ENCODE peak calls at places on chromosome 7, in nine cellular contexts. B, H, L, C, U, Q, S, P and N are unnamed samples.
A peak's percentile ranks its signal among the peaks of the same experiment; 100 is the strongest.

GRCh38 chr7:134515569-134516468 is 11.5 kb upstream of the AKR1B10 start:
- DNase-seq in H (no peak), B (no peak), P (no peak), L (peak; percentile 87), C (no peak), U (no peak), S (peak; percentile 97), Q (no peak), N (no peak)

GRCh38 chr7:130277763-130278643 is 11.3 kb downstream of the CPA2 start:
- DNase-seq in Q (peak; percentile 57), P (peak; percentile 87), S (peak; percentile 79), U (peak; percentile 57), C (no peak), H (no peak), B (no peak), L (peak; percentile 70), N (no peak)

GRCh38 chr7:22329816-22330524 is 27.0 kb downstream of the RAPGEF5 start:
- DNase-seq in Q (no peak), U (no peak), C (no peak), P (no peak), H (no peak), B (no peak), L (no peak), S (no peak), N (no peak)

GRCh38 chr7:154304231-154304630 is 252.0 kb downstream of the DPP6 start:
- DNase-seq in S (no peak), L (no peak), Q (no peak), P (peak; percentile 47), B (no peak), H (no peak), C (no peak), U (no peak), N (no peak)

GRCh38 chr7:45962861-45963260 is 41.8 kb upstream of the IGFBP3 start:
- DNase-seq in C (no peak), B (no peak), H (no peak), L (no peak), P (peak; percentile 27), U (no peak), S (no peak), Q (no peak), N (no peak)

GRCh38 chr7:123271231-123271630 is 71.5 kb upstream of the SLC13A1 start:
- DNase-seq in P (no peak), H (no peak), U (no peak), B (no peak), S (peak; percentile 51), Q (no peak), L (peak; percentile 29), C (no peak), N (no peak)

GRCh38 chr7:73937014-73937413 is 76.1 kb downstream of the TMEM270 start:
- DNase-seq in P (no peak), H (no peak), U (no peak), L (peak; percentile 12), C (no peak), B (no peak), Q (no peak), S (peak; percentile 57), N (no peak)

GRCh38 chr7:38630720-38631673 is at the start of gene AMPH:
- DNase-seq in B (no peak), S (peak; percentile 11), H (no peak), P (peak; percentile 93), Q (peak; percentile 74), C (no peak), U (peak; percentile 22), L (peak; percentile 62), N (no peak)

GRCh38 chr7:7539711-7540110 is 4.0 kb upstream of the COL28A1 start:
- DNase-seq in L (no peak), B (no peak), S (no peak), Q (no peak), C (no peak), P (no peak), H (no peak), U (no peak), N (no peak)

GRCh38 chr7:121494531-121494930 is 98.4 kb upstream of the FAM3C start:
- DNase-seq in Q (no peak), H (no peak), U (no peak), P (no peak), S (peak; percentile 30), L (peak; percentile 23), B (no peak), C (no peak), N (no peak)

GRCh38 chr7:154672659-154673415 is 330.1 kb downstream of the PAXIP1 start:
- DNase-seq in H (no peak), Q (no peak), P (no peak), B (no peak), L (peak; percentile 66), U (no peak), C (no peak), S (no peak), N (no peak)

GRCh38 chr7:15801041-15801440 is 114.6 kb upstream of the MEOX2 start:
- DNase-seq in Q (no peak), C (no peak), L (peak; percentile 13), B (no peak), U (no peak), S (no peak), P (no peak), H (no peak), N (no peak)

GRCh38 chr7:18655969-18656761 is 160.6 kb downstream of the HDAC9 start:
- DNase-seq in L (no peak), S (no peak), Q (no peak), U (no peak), H (no peak), C (no peak), B (no peak), P (no peak), N (no peak)

GRCh38 chr7:135745702-135746312 is 2.8 kb downstream of the FAM180A start:
- DNase-seq in L (peak; percentile 99), P (no peak), U (peak; percentile 91), Q (peak; percentile 57), B (no peak), S (peak; percentile 99), C (no peak), H (no peak), N (no peak)

GRCh38 chr7:65462148-65462716 is 88.6 kb downstream of the ZNF92 start:
- DNase-seq in S (peak; percentile 39), U (no peak), P (no peak), H (no peak), L (no peak), B (no peak), Q (no peak), C (no peak), N (no peak)

GRCh38 chr7:123327661-123328060 is 127.9 kb upstream of the SLC13A1 start:
- DNase-seq in C (no peak), P (no peak), U (no peak), H (no peak), B (no peak), Q (no peak), L (no peak), S (no peak), N (no peak)

GRCh38 chr7:16491148-16491547 is 25.6 kb upstream of the SOSTDC1 start:
- DNase-seq in L (peak; percentile 10), P (no peak), B (no peak), C (no peak), U (no peak), S (no peak), Q (no peak), H (no peak), N (no peak)

GRCh38 chr7:28807396-28807994 is 150.6 kb downstream of the TRIL start:
- DNase-seq in U (no peak), B (no peak), L (peak; percentile 64), S (no peak), Q (no peak), P (no peak), H (no peak), C (no peak), N (no peak)

GRCh38 chr7:147805996-147806576 is 784.5 kb upstream of the C7orf33 start:
- DNase-seq in H (no peak), B (no peak), C (no peak), U (no peak), L (no peak), Q (no peak), P (no peak), S (no peak), N (no peak)

GRCh38 chr7:112232212-112232978 is 25.9 kb downstream of the ZNF277 start:
- DNase-seq in P (no peak), Q (no peak), H (no peak), B (no peak), C (no peak), L (no peak), U (no peak), S (no peak), N (no peak)

GRCh38 chr7:139231513-139232376 is 708 bp downstream of the UBN2 start:
- DNase-seq in S (peak; percentile 25), C (peak; percentile 8), B (no peak), U (peak; percentile 59), Q (peak; percentile 33), H (peak; percentile 6), L (peak; percentile 34), P (peak; percentile 76), N (peak; percentile 58)

GRCh38 chr7:102153586-102153948 is 133.1 kb upstream of the SH2B2 start:
- DNase-seq in P (no peak), H (no peak), L (no peak), C (no peak), Q (no peak), S (no peak), U (no peak), B (no peak), N (no peak)

GRCh38 chr7:2717293-2717904 is 29.4 kb downstream of the AMZ1 start:
- DNase-seq in C (no peak), B (no peak), U (no peak), Q (peak; percentile 61), P (peak; percentile 39), S (peak; percentile 54), H (no peak), L (no peak), N (no peak)

GRCh38 chr7:44145419-44145968 is 4.4 kb upstream of the MYL7 start:
- DNase-seq in P (peak; percentile 68), C (peak; percentile 17), L (peak; percentile 38), Q (no peak), S (no peak), B (no peak), U (peak; percentile 15), H (peak; percentile 27), N (peak; percentile 60)

GRCh38 chr7:142690554-142691182 is 58.6 kb upstream of the PRSS1 start:
- DNase-seq in P (no peak), S (no peak), U (no peak), L (no peak), C (no peak), B (no peak), H (no peak), Q (no peak), N (no peak)

GRCh38 chr7:50369408-50370026 is 65.0 kb downstream of the IKZF1 start:
- DNase-seq in S (no peak), Q (no peak), H (no peak), B (no peak), P (peak; percentile 64), C (no peak), U (no peak), L (no peak), N (no peak)

GRCh38 chr7:105796365-105796764 is 80.0 kb downstream of the ATXN7L1 start:
- DNase-seq in P (no peak), B (no peak), C (no peak), S (no peak), U (no peak), H (no peak), L (peak; percentile 66), Q (no peak), N (no peak)